ENCODE peak calls at places on chromosomes 4 and X, in eight cellular contexts. K, P, Y, C, R, S, D and F are unnamed samples.

GRCh38 chr4:53196872-53197759 is 168.7 kb downstream of the SCFD2 start:
- DNase-seq in K (no peak), R (no peak), C (peak), D (no peak), Y (no peak), S (no peak), P (no peak), F (no peak)

GRCh38 chr4:180285796-180286195 is 1957.4 kb upstream of the TENM3 start:
- DNase-seq in P (no peak), D (no peak), K (no peak), Y (no peak), R (no peak), C (no peak), S (no peak), F (no peak)

GRCh38 chrX:129609395-129609794 is 45.4 kb downstream of the APLN start:
- DNase-seq in P (no peak), C (no peak), K (no peak), Y (no peak), D (no peak), S (no peak), R (no peak), F (no peak)

GRCh38 chr4:8917868-8918783 is 46.5 kb upstream of the HMX1 start:
- DNase-seq in C (peak), R (peak), D (peak), Y (peak), S (peak), K (peak), P (peak), F (peak)

GRCh38 chr4:22897520-22898108 is 204.9 kb downstream of the GBA3 start:
- DNase-seq in R (peak), P (peak), D (peak), C (peak), S (no peak), Y (no peak), K (peak), F (peak)

GRCh38 chrX:49043220-49043986 is at the start of gene TFE3:
- DNase-seq in C (peak), R (peak), K (peak), P (peak), Y (peak), S (peak), D (peak), F (peak)

GRCh38 chrX:153321381-153322105 is at the start of gene PNMA6F:
- DNase-seq in R (no peak), S (peak), C (no peak), D (no peak), P (no peak), Y (no peak), K (no peak), F (no peak)

GRCh38 chrX:152635941-152636340 is 1.8 kb upstream of the GABRQ start:
- DNase-seq in Y (no peak), P (no peak), S (no peak), C (peak), K (no peak), R (peak), D (peak), F (peak)

GRCh38 chr4:160026720-160027119 is 923.8 kb downstream of the RAPGEF2 start:
- DNase-seq in K (no peak), Y (no peak), D (no peak), C (peak), S (no peak), R (no peak), P (no peak), F (no peak)

GRCh38 chrX:35461164-35461563 is 337.0 kb upstream of the MAGEB16 start:
- DNase-seq in S (no peak), D (no peak), Y (no peak), K (no peak), R (no peak), C (no peak), P (no peak), F (no peak)

GRCh38 chrX:11558972-11559371 is 106.7 kb downstream of the ARHGAP6 start:
- DNase-seq in C (no peak), P (peak), S (no peak), K (no peak), D (peak), R (peak), Y (peak), F (peak)
- TF ChIP-seq CTCF in C (peak), P (peak), S (peak), K (peak), D (peak), R (peak), Y (no peak), F (peak)

DNA sequence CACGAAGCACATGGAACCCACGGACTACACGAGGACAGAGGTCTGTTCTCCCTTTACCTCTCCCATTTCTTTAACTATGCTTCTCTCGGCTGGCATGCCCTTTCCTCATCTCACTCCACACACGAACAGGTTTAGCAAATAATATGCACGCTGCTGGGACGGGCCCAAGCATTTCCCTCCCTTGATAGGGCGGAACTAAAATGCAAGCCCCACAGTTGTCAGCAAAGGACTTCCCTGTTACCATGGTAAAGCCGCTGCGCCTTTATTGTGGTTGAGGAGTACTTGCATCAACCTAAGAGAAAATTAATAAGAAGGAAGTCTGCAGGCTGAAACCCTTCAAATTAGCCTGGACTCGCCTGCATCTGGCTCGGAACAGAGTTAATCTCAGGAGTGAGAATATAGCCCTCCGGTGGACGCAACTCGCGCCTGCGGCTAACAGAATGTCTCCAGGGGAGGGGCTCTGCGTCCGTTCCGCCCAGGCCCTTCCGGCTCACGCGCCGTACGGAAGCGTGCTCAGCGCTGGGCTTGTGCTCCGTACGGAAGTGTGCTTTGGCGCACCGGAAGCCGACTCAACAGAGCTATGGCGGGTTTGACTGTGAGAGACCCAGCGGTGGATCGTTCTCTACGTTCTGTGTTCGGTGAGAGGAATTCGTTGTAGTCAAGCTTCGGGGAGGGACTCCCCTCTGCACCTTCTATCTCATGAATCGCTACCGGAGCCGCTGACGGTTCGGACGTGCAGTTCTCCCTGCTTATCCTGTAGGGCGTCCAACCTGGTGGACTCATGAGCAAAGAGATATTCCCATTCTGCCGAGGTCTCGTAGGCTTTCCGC is at the start of gene CSTF2:
- DNase-seq in Y (peak), S (peak), P (peak), C (peak), R (peak), D (peak), K (peak), F (peak)
- TF ChIP-seq CTCF in Y (no peak), S (no peak), P (no peak), C (no peak), R (peak), D (no peak), K (peak), F (no peak)

GRCh38 chr4:94640151-94640550 is 117.6 kb upstream of the BMPR1B start:
- DNase-seq in Y (no peak), D (no peak), K (no peak), R (no peak), S (no peak), C (no peak), P (no peak), F (no peak)

GRCh38 chr4:94639298-94639697 is 118.5 kb upstream of the BMPR1B start:
- DNase-seq in D (no peak), Y (no peak), C (no peak), P (no peak), S (no peak), R (no peak), K (no peak), F (no peak)

GRCh38 chr4:94641702-94642560 is 115.8 kb upstream of the BMPR1B start:
- DNase-seq in D (no peak), Y (no peak), S (no peak), R (no peak), C (peak), P (no peak), K (no peak), F (no peak)

DNA sequence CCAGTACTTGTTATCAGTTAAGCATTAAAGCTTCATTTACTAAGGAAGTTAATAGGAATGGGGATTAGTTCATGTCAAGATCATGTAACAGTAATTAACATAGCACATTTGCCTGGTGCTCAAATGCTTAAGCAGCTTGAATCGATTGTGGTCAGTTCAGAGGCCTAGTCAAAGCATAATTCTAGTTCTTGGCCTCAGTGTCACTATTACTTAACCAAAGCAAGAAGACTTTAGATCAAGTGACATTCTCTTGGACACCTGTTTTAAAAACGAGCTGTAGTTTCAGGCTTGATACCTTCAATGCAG is 115.2 kb upstream of the BMPR1B start:
- DNase-seq in S (no peak), C (peak), P (no peak), Y (no peak), K (no peak), R (no peak), D (no peak), F (no peak)
- TF ChIP-seq CTCF in S (no peak), C (no peak), P (no peak), Y (no peak), K (no peak), R (no peak), D (no peak), F (no peak)

GRCh38 chrX:55841962-55842752 is 124.6 kb downstream of the RRAGB start:
- DNase-seq in R (no peak), Y (no peak), P (no peak), S (no peak), D (no peak), K (no peak), C (no peak), F (no peak)

GRCh38 chrX:55839480-55839879 is 121.9 kb downstream of the RRAGB start:
- DNase-seq in C (no peak), P (no peak), S (no peak), D (peak), R (no peak), K (no peak), Y (no peak), F (peak)
- TF ChIP-seq CTCF in C (no peak), P (no peak), S (no peak), D (no peak), R (no peak), K (no peak), Y (no peak), F (no peak)

GRCh38 chr4:184666670-184667069 is 17.1 kb downstream of the PRIMPOL start:
- DNase-seq in R (no peak), K (no peak), D (no peak), Y (no peak), P (no peak), S (no peak), C (no peak), F (no peak)
- TF ChIP-seq CTCF in R (no peak), K (no peak), D (no peak), Y (no peak), P (no peak), S (no peak), C (no peak), F (no peak)

GRCh38 chrX:149937881-149938426 is 337 bp downstream of the EOLA2 start:
- DNase-seq in C (no peak), K (peak), S (no peak), P (peak), Y (peak), R (peak), D (peak), F (peak)

GRCh38 chrX:149938427-149939270 is at the start of gene EOLA2:
- DNase-seq in R (peak), C (peak), K (peak), Y (peak), P (peak), D (peak), S (peak), F (peak)

GRCh38 chrX:149939271-149940014 is 1.2 kb upstream of the EOLA2 start:
- DNase-seq in Y (peak), D (peak), K (peak), P (peak), R (peak), C (peak), S (peak), F (peak)

DNA sequence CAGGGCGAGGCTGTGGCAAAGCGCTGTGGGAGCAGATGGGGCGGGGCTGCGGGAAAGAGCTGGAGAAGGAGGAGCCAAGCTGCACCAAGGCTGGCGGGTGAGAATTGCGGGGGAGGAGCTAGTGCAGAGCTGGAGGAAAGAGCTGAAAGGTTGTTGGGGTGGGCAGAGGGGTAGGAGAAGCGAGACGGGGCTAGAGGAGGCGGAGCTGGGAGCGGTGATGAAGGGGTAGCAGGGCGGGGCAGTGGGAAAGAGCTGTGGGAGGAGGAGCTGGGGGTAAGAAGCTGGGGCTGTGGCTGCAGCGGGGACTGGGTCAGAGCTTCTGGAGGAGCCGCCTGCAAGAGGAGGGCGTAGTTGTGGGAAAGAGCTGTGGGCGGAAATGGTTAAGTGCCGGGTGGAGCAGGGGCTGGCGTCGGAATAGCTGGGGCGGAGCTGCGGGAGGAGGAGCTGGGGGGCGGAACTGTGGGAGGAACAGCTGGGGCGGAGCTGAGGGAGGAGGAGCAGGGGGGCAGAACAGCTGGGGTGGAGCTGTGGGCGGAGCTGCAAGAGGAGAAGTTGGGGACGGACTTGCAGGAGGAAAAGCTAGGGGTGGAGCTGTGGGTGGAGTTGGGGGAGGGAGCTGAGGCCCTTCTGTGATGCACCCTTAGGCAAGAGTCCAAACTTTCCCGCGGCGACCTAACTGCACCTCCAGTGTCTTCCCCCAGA is 1.9 kb upstream of the EOLA2 start:
- DNase-seq in D (peak), K (peak), R (peak), C (peak), Y (peak), P (peak), S (peak), F (peak)
- TF ChIP-seq CTCF in D (peak), K (peak), R (no peak), C (peak), Y (no peak), P (peak), S (no peak), F (peak)